ENCODE peak calls at places on chromosomes 7 and 10, in four cellular contexts. One of them, this sample, is unnamed.
A peak's percentile ranks its signal among the peaks of the same experiment; 100 is the strongest.

GRCh38 chr10:6388261-6388893 is 185.6 kb downstream of the PFKFB3 start:
- DNase-seq in aorta: no peak
- DNase-seq in ovary: no peak
- DNase-seq in body of pancreas: no peak
- DNase-seq in this sample: no peak

GRCh38 chr7:65800890-65801341 is 72.0 kb upstream of the VKORC1L1 start:
- DNase-seq in aorta: no peak
- DNase-seq in ovary: no peak
- DNase-seq in body of pancreas: no peak
- DNase-seq in this sample: no peak

GRCh38 chr10:17025444-17026295 is 103.9 kb downstream of the CUBN start:
- DNase-seq in aorta: peak; percentile 82
- DNase-seq in ovary: no peak
- DNase-seq in body of pancreas: no peak
- DNase-seq in this sample: no peak

GRCh38 chr10:23120001-23120934 is 24.9 kb downstream of the MSRB2 start:
- DNase-seq in aorta: no peak
- DNase-seq in ovary: no peak
- DNase-seq in body of pancreas: no peak
- DNase-seq in this sample: no peak

GRCh38 chr7:24284699-24285506 is 913 bp downstream of the NPY start:
- DNase-seq in aorta: no peak
- DNase-seq in ovary: no peak
- DNase-seq in body of pancreas: no peak
- DNase-seq in this sample: no peak

GRCh38 chr7:156554488-156554887 is 86.1 kb upstream of the RNF32 start:
- DNase-seq in aorta: no peak
- DNase-seq in ovary: no peak
- DNase-seq in body of pancreas: no peak
- DNase-seq in this sample: no peak

GRCh38 chr7:141126107-141126506 is 52.2 kb downstream of the TMEM178B start:
- DNase-seq in aorta: no peak
- DNase-seq in ovary: no peak
- DNase-seq in body of pancreas: no peak
- DNase-seq in this sample: no peak

GRCh38 chr10:97898429-97898828 is 48.8 kb downstream of the GOLGA7B start:
- DNase-seq in aorta: peak; percentile 35
- DNase-seq in ovary: no peak
- DNase-seq in body of pancreas: no peak
- DNase-seq in this sample: no peak

GRCh38 chr7:122688385-122688998 is 10.4 kb downstream of the RNF133 start:
- DNase-seq in aorta: no peak
- DNase-seq in ovary: no peak
- DNase-seq in body of pancreas: no peak
- DNase-seq in this sample: no peak

GRCh38 chr7:41701068-41701467 is 1.8 kb downstream of the INHBA start:
- DNase-seq in aorta: no peak
- DNase-seq in ovary: no peak
- DNase-seq in body of pancreas: no peak
- DNase-seq in this sample: no peak

GRCh38 chr7:98175260-98175604 is 36.0 kb upstream of the BHLHA15 start:
- DNase-seq in aorta: no peak
- DNase-seq in ovary: no peak
- DNase-seq in body of pancreas: no peak
- DNase-seq in this sample: no peak

GRCh38 chr7:98170944-98171343 is 40.3 kb upstream of the BHLHA15 start:
- DNase-seq in aorta: no peak
- DNase-seq in ovary: no peak
- DNase-seq in body of pancreas: no peak
- DNase-seq in this sample: no peak

GRCh38 chr7:98177553-98177952 is 33.7 kb upstream of the BHLHA15 start:
- DNase-seq in aorta: no peak
- DNase-seq in ovary: no peak
- DNase-seq in body of pancreas: no peak
- DNase-seq in this sample: no peak

GRCh38 chr7:98171449-98171848 is 39.8 kb upstream of the BHLHA15 start:
- DNase-seq in aorta: no peak
- DNase-seq in ovary: no peak
- DNase-seq in body of pancreas: no peak
- DNase-seq in this sample: no peak

GRCh38 chr7:98174334-98175259 is 36.6 kb upstream of the BHLHA15 start:
- DNase-seq in aorta: no peak
- DNase-seq in ovary: no peak
- DNase-seq in body of pancreas: peak; percentile 88
- DNase-seq in this sample: no peak
- H3K27ac ChIP-seq in aorta: no peak overlapping the region
- H3K27ac ChIP-seq in ovary: no peak overlapping the region
- H3K27ac ChIP-seq in body of pancreas: peak overlapping the region; percentile 82
- H3K27ac ChIP-seq in this sample: no peak overlapping the region

GRCh38 chr10:124665980-124666379 is 78.2 kb downstream of the FAM53B start:
- DNase-seq in aorta: no peak
- DNase-seq in ovary: no peak
- DNase-seq in body of pancreas: no peak
- DNase-seq in this sample: no peak

GRCh38 chr10:124666494-124666893 is 77.7 kb downstream of the FAM53B start:
- DNase-seq in aorta: no peak
- DNase-seq in ovary: no peak
- DNase-seq in body of pancreas: no peak
- DNase-seq in this sample: no peak

GRCh38 chr10:124668517-124669051 is 75.6 kb downstream of the FAM53B start:
- DNase-seq in aorta: no peak
- DNase-seq in ovary: no peak
- DNase-seq in body of pancreas: no peak
- DNase-seq in this sample: no peak

GRCh38 chr10:124669141-124669823 is 74.9 kb downstream of the FAM53B start:
- DNase-seq in aorta: no peak
- DNase-seq in ovary: no peak
- DNase-seq in body of pancreas: no peak
- DNase-seq in this sample: no peak

GRCh38 chr10:124667425-124668130 is 76.6 kb downstream of the FAM53B start:
- DNase-seq in aorta: no peak
- DNase-seq in ovary: no peak
- DNase-seq in body of pancreas: no peak
- DNase-seq in this sample: no peak
- H3K4me1 ChIP-seq in aorta: no peaks in the 10 kb centered on the region
- H3K4me1 ChIP-seq in ovary: peaks cover 27% of the 10 kb centered on the region
- H3K4me1 ChIP-seq in body of pancreas: peaks cover 4% of the 10 kb centered on the region
- H3K4me1 ChIP-seq in this sample: peaks cover 5% of the 10 kb centered on the region

DNA sequence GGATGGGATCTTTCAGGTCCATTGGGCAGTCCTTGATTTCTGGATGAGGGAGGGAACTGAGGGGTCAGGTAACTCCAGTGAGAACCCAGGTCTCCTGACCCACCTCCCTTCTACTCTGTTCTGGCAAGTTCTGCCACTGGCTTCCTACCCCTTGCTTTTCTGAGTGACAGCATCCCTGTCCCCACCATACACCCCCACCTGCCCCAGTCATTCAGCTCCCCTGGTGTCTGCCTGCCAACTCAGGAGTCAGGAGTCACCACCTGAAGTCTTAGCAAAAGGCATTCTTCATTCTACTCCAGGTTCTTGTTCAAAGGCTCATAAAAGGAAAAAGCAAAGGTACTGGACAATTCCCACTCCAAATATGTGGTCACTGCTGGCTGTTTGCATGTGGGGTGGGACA is 26.6 kb downstream of the CDHR3 start:
- DNase-seq in aorta: no peak
- DNase-seq in ovary: no peak
- DNase-seq in body of pancreas: no peak
- DNase-seq in this sample: no peak
- H3K27ac ChIP-seq in aorta: no peak overlapping the region
- H3K27ac ChIP-seq in ovary: no peak overlapping the region
- H3K27ac ChIP-seq in body of pancreas: no peak overlapping the region
- H3K27ac ChIP-seq in this sample: no peak overlapping the region

DNA sequence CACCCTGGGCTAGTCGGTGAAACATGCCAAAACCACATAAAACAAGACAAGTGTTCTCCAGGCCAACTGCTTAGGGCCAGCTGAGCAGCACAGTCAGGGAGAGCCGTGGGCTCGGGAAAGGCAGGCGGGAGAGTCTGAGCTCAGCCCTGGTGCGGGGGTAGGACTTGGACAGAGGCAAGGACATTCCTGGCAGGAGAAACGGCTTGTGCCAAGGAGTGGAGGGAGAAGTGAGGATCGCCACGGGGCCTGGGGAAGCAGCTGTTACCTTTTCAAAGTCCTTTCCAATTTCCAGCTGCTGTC is 4.2 kb downstream of the ELN start:
- DNase-seq in aorta: peak; percentile 85
- DNase-seq in ovary: peak; percentile 58
- DNase-seq in body of pancreas: peak; percentile 64
- DNase-seq in this sample: no peak
- H3K4me1 ChIP-seq in aorta: no peaks in the 10 kb centered on the region
- H3K4me1 ChIP-seq in ovary: peaks cover 22% of the 10 kb centered on the region
- H3K4me1 ChIP-seq in body of pancreas: peaks cover 75% of the 10 kb centered on the region
- H3K4me1 ChIP-seq in this sample: no peaks in the 10 kb centered on the region